ENCODE peak calls at places on chromosomes 1 and 21, in seven cellular contexts. S is A549, P is Peyer's patch, C is esophagus muscularis mucosa, E is uterus, W is gastrocnemius medialis, D is heart left ventricle. H is an unnamed sample.

GRCh38 chr1:11535316-11535715 is 56.4 kb downstream of the DISP3 start:
- DNase-seq in W (no peak), C (no peak), E (no peak), S (no peak), P (no peak), D (no peak), H (no peak)

GRCh38 chr1:169529068-169529642 is 43.4 kb upstream of the SLC19A2 start:
- DNase-seq in D (no peak), W (no peak), E (no peak), P (no peak), C (no peak), S (no peak), H (no peak)

GRCh38 chr1:13797397-13797796 is 97.4 kb downstream of the PRDM2 start:
- DNase-seq in S (no peak), P (no peak), E (no peak), D (no peak), C (no peak), W (no peak), H (no peak)

GRCh38 chr1:113140588-113141446 is 67.8 kb downstream of the LRIG2 start:
- DNase-seq in S (peak; percentile 60), W (peak; percentile 14), D (peak; percentile 41), C (no peak), E (peak; percentile 60), P (peak; percentile 57), H (no peak)

GRCh38 chr1:90720137-90720636 is 3.1 kb upstream of the BARHL2 start:
- DNase-seq in S (no peak), C (no peak), E (no peak), W (no peak), D (no peak), P (no peak), H (no peak)

GRCh38 chr21:32200029-32200428 is 78.8 kb downstream of the MIS18A start:
- DNase-seq in D (no peak), W (no peak), S (no peak), C (peak; percentile 89), E (no peak), P (no peak), H (peak; percentile 22)

GRCh38 chr1:5951846-5952410 is 40.3 kb downstream of the NPHP4 start:
- DNase-seq in C (no peak), E (no peak), S (no peak), D (no peak), P (peak; percentile 16), W (no peak), H (no peak)

GRCh38 chr1:201562257-201562656 is 23.3 kb downstream of the NAV1 start:
- DNase-seq in W (no peak), S (peak; percentile 43), P (no peak), C (no peak), D (peak; percentile 59), E (peak; percentile 51), H (no peak)

GRCh38 chr1:192913683-192914082 is 104.8 kb downstream of the RGS2 start:
- DNase-seq in W (no peak), S (no peak), P (no peak), D (no peak), C (no peak), E (peak; percentile 53), H (no peak)

GRCh38 chr1:25642710-25643109 is 26.1 kb downstream of the MAN1C1 start:
- DNase-seq in C (peak; percentile 88), E (no peak), S (no peak), P (no peak), D (no peak), W (no peak), H (no peak)

GRCh38 chr1:2042830-2043773 is 7.1 kb upstream of the PRKCZ start:
- DNase-seq in W (no peak), P (peak; percentile 66), S (no peak), E (no peak), C (no peak), D (no peak), H (no peak)

GRCh38 chr1:167955915-167956314 is 19.0 kb upstream of the MPC2 start:
- DNase-seq in C (no peak), W (no peak), E (no peak), D (no peak), P (no peak), S (no peak), H (no peak)

GRCh38 chr1:226034482-226034881 is 28.0 kb upstream of the H3-3A start:
- DNase-seq in E (peak; percentile 68), S (no peak), P (peak; percentile 88), W (peak; percentile 53), D (peak; percentile 90), C (peak; percentile 94), H (no peak)

GRCh38 chr1:41538741-41539415 is 54.4 kb upstream of the EDN2 start:
- DNase-seq in C (no peak), P (peak; percentile 22), E (peak; percentile 3), D (no peak), W (no peak), S (no peak), H (no peak)

GRCh38 chr1:31244326-31244725 is 4.6 kb upstream of the NKAIN1 start:
- DNase-seq in W (no peak), D (no peak), E (no peak), S (no peak), P (no peak), C (no peak), H (no peak)

GRCh38 chr1:176949033-176949662 is 215.4 kb downstream of the ASTN1 start:
- DNase-seq in E (no peak), S (peak; percentile 78), W (no peak), C (no peak), D (peak; percentile 52), P (no peak), H (no peak)

GRCh38 chr1:107326823-107327445 is 186.1 kb downstream of the NTNG1 start:
- DNase-seq in C (no peak), W (no peak), E (no peak), S (no peak), D (no peak), P (no peak), H (no peak)

GRCh38 chr21:41426656-41427311 is 745 bp downstream of the MX1 start:
- DNase-seq in C (peak; percentile 62), S (no peak), D (no peak), E (peak; percentile 34), W (no peak), P (no peak), H (peak; percentile 83)

GRCh38 chr1:10398734-10399486 is at the start of gene PGD:
- DNase-seq in S (peak; percentile 97), C (peak; percentile 100), W (peak; percentile 96), E (peak; percentile 98), P (peak; percentile 99), D (peak; percentile 99), H (no peak)

GRCh38 chr1:100036718-100037664 is 67.2 kb downstream of the SLC35A3 start:
- DNase-seq in C (no peak), D (no peak), E (no peak), P (no peak), W (no peak), S (no peak), H (no peak)

GRCh38 chr1:55056632-55056992 is 17.3 kb downstream of the PCSK9 start:
- DNase-seq in W (no peak), S (no peak), E (no peak), C (no peak), P (no peak), D (no peak), H (no peak)

GRCh38 chr1:99992044-99992722 is 22.4 kb downstream of the SLC35A3 start:
- DNase-seq in P (no peak), S (no peak), D (no peak), E (no peak), C (no peak), W (no peak), H (no peak)

GRCh38 chr1:93613895-93614294 is 67.7 kb downstream of the BCAR3 start:
- DNase-seq in P (no peak), D (peak; percentile 61), E (peak; percentile 73), W (peak; percentile 49), S (no peak), C (no peak), H (no peak)
- H3K4me3 ChIP-seq in P (no peak overlapping the region), D (peak overlapping the region; percentile 38), E (peak overlapping the region; percentile 37), W (peak overlapping the region; percentile 65), S (no peak overlapping the region), C (peak overlapping the region; percentile 52), H (peak overlapping the region; percentile 36)

DNA sequence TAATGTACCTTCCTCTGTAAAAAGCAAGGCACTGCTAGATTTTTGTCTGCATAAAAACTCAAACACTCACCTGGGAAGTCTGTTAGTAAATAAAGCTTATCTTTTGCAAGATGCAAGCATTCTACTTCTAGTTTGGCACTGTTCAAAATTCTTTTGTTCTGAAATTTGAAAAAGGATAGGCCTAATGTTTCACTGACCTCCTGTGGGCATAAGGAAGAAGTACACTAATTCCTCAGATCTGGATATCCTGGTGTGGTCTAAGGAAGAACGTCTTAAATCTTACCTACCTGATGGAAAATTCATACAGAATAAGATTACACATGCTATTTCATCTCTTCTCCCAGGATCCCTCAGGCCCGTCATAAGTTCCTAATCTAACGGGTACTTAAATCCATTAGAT is 93.5 kb upstream of the CAMK1G start:
- DNase-seq in S (peak; percentile 29), E (no peak), W (no peak), D (no peak), C (no peak), P (no peak), H (no peak)
- H3K4me1 ChIP-seq in S (no peaks in the 10 kb centered on the region), E (no peaks in the 10 kb centered on the region), W (no peaks in the 10 kb centered on the region), D (no peaks in the 10 kb centered on the region), C (no peaks in the 10 kb centered on the region), P (no peaks in the 10 kb centered on the region), H (no peaks in the 10 kb centered on the region)

GRCh38 chr1:231420959-231421615 is 1.0 kb downstream of the EGLN1 start:
- DNase-seq in S (peak; percentile 52), W (peak; percentile 58), P (peak; percentile 79), D (peak; percentile 60), E (peak; percentile 36), C (no peak), H (peak; percentile 89)
- TF ChIP-seq POLR2A in S (no peak), W (peak; percentile 81), P (peak; percentile 33), D (no peak), E (no peak), C (no peak), H (no peak)

GRCh38 chr21:46153259-46154154 is 1.9 kb downstream of the FTCD start:
- DNase-seq in E (peak; percentile 74), C (no peak), D (peak; percentile 52), W (no peak), P (peak; percentile 66), S (no peak), H (peak; percentile 75)
- H3K4me3 ChIP-seq in E (no peak overlapping the region), C (peak overlapping the region; percentile 40), D (peak overlapping the region; percentile 20), W (peak overlapping the region; percentile 27), P (no peak overlapping the region), S (no peak overlapping the region), H (peak overlapping the region; percentile 17)

GRCh38 chr21:34932233-34932632 is 116.9 kb downstream of the RUNX1 start:
- DNase-seq in D (no peak), E (no peak), P (no peak), S (no peak), W (no peak), C (no peak), H (no peak)

GRCh38 chr21:34928637-34929036 is 120.5 kb downstream of the RUNX1 start:
- DNase-seq in D (no peak), E (no peak), S (no peak), P (no peak), W (no peak), C (no peak), H (no peak)

GRCh38 chr21:34934350-34934749 is 114.8 kb downstream of the RUNX1 start:
- DNase-seq in E (no peak), W (no peak), C (no peak), D (no peak), S (no peak), P (no peak), H (no peak)

GRCh38 chr21:34933609-34934345 is 115.3 kb downstream of the RUNX1 start:
- DNase-seq in P (no peak), S (no peak), D (no peak), E (no peak), C (no peak), W (no peak), H (no peak)

GRCh38 chr21:34930971-34931370 is 118.1 kb downstream of the RUNX1 start:
- DNase-seq in C (no peak), P (no peak), D (no peak), S (no peak), E (no peak), W (no peak), H (no peak)
- H3K4me1 ChIP-seq in C (no peaks in the 10 kb centered on the region), P (peaks cover 5% of the 10 kb centered on the region), D (no peaks in the 10 kb centered on the region), S (peaks cover 4% of the 10 kb centered on the region), E (no peaks in the 10 kb centered on the region), W (no peaks in the 10 kb centered on the region), H (no peaks in the 10 kb centered on the region)